ENCODE peak calls at places on chromosomes 11 and 22, in nine cellular contexts. Y is right lobe of liver; Z is CD8-positive, alpha-beta memory T cell; O is colonic mucosa; J is right atrium auricular region; C is mammary epithelial cell; K is upper lobe of right lung; S is transverse colon; N is astrocyte. U is an unnamed sample. For H3K4me1, the result is how much of the 10 kb centered on the place peaks cover.

GRCh38 chr11:12846766-12847615 is 162.1 kb upstream of the RASSF10 start:
- DNase-seq in Y (no peak), Z (no peak), O (no peak), J (no peak), C (no peak), K (no peak), S (no peak), N (no peak), U (peak)

GRCh38 chr22:44068422-44069191 is 44.5 kb downstream of the PARVB start:
- DNase-seq in Y (no peak), Z (no peak), O (no peak), J (peak), C (no peak), K (peak), S (peak), N (no peak), U (no peak)

GRCh38 chr11:119175493-119176077 is 7.1 kb downstream of the NLRX1 start:
- DNase-seq in Y (no peak), Z (no peak), O (no peak), J (no peak), C (peak), K (no peak), S (no peak), N (peak), U (peak)

GRCh38 chr11:125202362-125202880 is 37.9 kb downstream of the PKNOX2 start:
- DNase-seq in Y (no peak), Z (no peak), O (no peak), J (no peak), C (no peak), K (peak), S (no peak), N (no peak), U (no peak)

GRCh38 chr11:113341388-113342165 is 27.2 kb downstream of the TTC12 start:
- DNase-seq in Y (no peak), Z (no peak), O (no peak), J (no peak), C (no peak), K (no peak), S (no peak), N (no peak), U (no peak)

GRCh38 chr11:46388619-46389449 is 2.7 kb downstream of the CHRM4 start:
- DNase-seq in Y (no peak), Z (no peak), O (no peak), J (no peak), C (no peak), K (no peak), S (no peak), N (no peak), U (no peak)

GRCh38 chr11:66317766-66318575 is 1.1 kb upstream of the CD248 start:
- DNase-seq in Y (no peak), Z (peak), O (peak), J (peak), C (peak), K (peak), S (peak), N (no peak), U (no peak)

GRCh38 chr11:38019072-38019775 is 1421.2 kb upstream of the RAG2 start:
- DNase-seq in Y (no peak), Z (no peak), O (no peak), J (no peak), C (peak), K (no peak), S (no peak), N (peak), U (no peak)

GRCh38 chr22:43829448-43829821 is 17.3 kb upstream of the EFCAB6 start:
- DNase-seq in Y (no peak), Z (no peak), O (no peak), J (no peak), C (no peak), K (peak), S (no peak), N (peak), U (no peak)

GRCh38 chr11:44950625-44951472 is at the start of gene TP53I11:
- DNase-seq in Y (peak), Z (peak), O (peak), J (peak), C (peak), K (peak), S (peak), N (peak), U (peak)

GRCh38 chr22:29330753-29331152 is 15.3 kb upstream of the RASL10A start:
- DNase-seq in Y (no peak), Z (no peak), O (no peak), J (no peak), C (no peak), K (no peak), S (no peak), N (peak), U (peak)

GRCh38 chr11:117316197-117316961 is at the start of gene BACE1:
- DNase-seq in Y (peak), Z (no peak), O (peak), J (peak), C (peak), K (peak), S (peak), N (peak), U (peak)

GRCh38 chr11:122695076-122695620 is 39.6 kb downstream of the UBASH3B start:
- DNase-seq in Y (no peak), Z (no peak), O (no peak), J (no peak), C (no peak), K (no peak), S (no peak), N (no peak), U (no peak)

GRCh38 chr11:13009476-13009920 is 382 bp downstream of the RASSF10 start:
- DNase-seq in Y (no peak), Z (no peak), O (no peak), J (no peak), C (no peak), K (no peak), S (no peak), N (no peak), U (peak)

GRCh38 chr11:47257518-47258316 is at the start of gene NR1H3:
- DNase-seq in Y (peak), Z (no peak), O (peak), J (peak), C (peak), K (peak), S (peak), N (peak), U (peak)

GRCh38 chr11:86179646-86180064 is 64.9 kb upstream of the EED start:
- DNase-seq in Y (no peak), Z (no peak), O (no peak), J (no peak), C (no peak), K (no peak), S (no peak), N (no peak), U (peak)

GRCh38 chr11:106331163-106331562 is 253.7 kb downstream of the AASDHPPT start:
- DNase-seq in Y (no peak), Z (no peak), O (no peak), J (no peak), C (peak), K (no peak), S (no peak), N (peak), U (no peak)

GRCh38 chr22:39994566-39995345 is at the start of gene FAM83F:
- DNase-seq in Y (no peak), Z (no peak), O (peak), J (no peak), C (peak), K (no peak), S (peak), N (no peak), U (no peak)

GRCh38 chr22:43151251-43152000 is at the start of gene TSPO:
- DNase-seq in Y (peak), Z (peak), O (peak), J (peak), C (peak), K (peak), S (peak), N (no peak), U (peak)

GRCh38 chr22:36617694-36618522 is 85.6 kb downstream of the CACNG2 start:
- DNase-seq in Y (no peak), Z (no peak), O (no peak), J (no peak), C (no peak), K (no peak), S (no peak), N (no peak), U (no peak)

GRCh38 chr11:45654242-45654641 is 11.2 kb downstream of the CHST1 start:
- DNase-seq in Y (peak), Z (no peak), O (peak), J (peak), C (no peak), K (peak), S (no peak), N (no peak), U (no peak)

GRCh38 chr11:123556633-123557032 is 97.8 kb downstream of the SCN3B start:
- DNase-seq in Y (no peak), Z (no peak), O (no peak), J (no peak), C (no peak), K (no peak), S (no peak), N (no peak), U (no peak)

GRCh38 chr11:118010738-118011461 is 24.7 kb downstream of the IL10RA start:
- DNase-seq in Y (peak), Z (no peak), O (peak), J (peak), C (no peak), K (peak), S (peak), N (no peak), U (no peak)

GRCh38 chr11:34564406-34564805 is 50.8 kb upstream of the ELF5 start:
- DNase-seq in Y (no peak), Z (no peak), O (no peak), J (no peak), C (peak), K (no peak), S (no peak), N (peak), U (no peak)

GRCh38 chr11:34366522-34366921 is 8.7 kb upstream of the ABTB2 start:
- DNase-seq in Y (no peak), Z (no peak), O (no peak), J (no peak), C (no peak), K (no peak), S (peak), N (no peak), U (peak)

GRCh38 chr11:111423250-111423615 is 44.2 kb upstream of the POU2AF1 start:
- DNase-seq in Y (no peak), Z (no peak), O (no peak), J (no peak), C (no peak), K (no peak), S (no peak), N (no peak), U (no peak)

GRCh38 chr11:111426615-111427014 is 47.5 kb upstream of the POU2AF1 start:
- DNase-seq in Y (no peak), Z (no peak), O (peak), J (no peak), C (peak), K (no peak), S (no peak), N (no peak), U (no peak)

GRCh38 chr11:111429066-111429506 is 50.0 kb upstream of the POU2AF1 start:
- DNase-seq in Y (no peak), Z (peak), O (peak), J (peak), C (peak), K (no peak), S (peak), N (no peak), U (peak)

GRCh38 chr11:111428113-111428876 is 49.2 kb upstream of the POU2AF1 start:
- DNase-seq in Y (no peak), Z (no peak), O (no peak), J (no peak), C (no peak), K (no peak), S (no peak), N (no peak), U (no peak)

DNA sequence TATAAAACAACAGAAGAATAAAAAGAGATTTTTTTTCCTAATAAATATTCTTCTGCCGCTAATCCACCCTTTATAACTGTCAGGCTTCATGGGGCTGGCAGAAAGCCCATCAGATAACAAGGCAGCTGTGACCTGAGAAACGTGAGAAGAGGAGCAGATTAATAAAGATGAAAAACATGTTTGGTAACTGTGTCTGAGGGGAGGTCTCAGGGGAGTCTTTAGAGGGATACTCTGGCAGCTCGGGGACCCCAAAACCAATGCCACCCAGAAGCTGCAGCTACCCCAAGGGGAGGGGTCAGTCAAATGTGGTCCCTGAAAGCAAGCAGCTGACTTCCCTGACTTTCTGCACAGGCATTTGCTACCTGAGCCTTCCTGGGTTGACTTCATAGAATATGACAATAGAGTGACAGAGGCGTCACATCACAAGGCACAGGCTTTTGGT is 48.4 kb upstream of the POU2AF1 start:
- DNase-seq in Y (no peak), Z (no peak), O (peak), J (no peak), C (peak), K (no peak), S (no peak), N (no peak), U (no peak)
- H3K4me1 ChIP-seq in Y (under half), Z (under half), O (under half), J (under half), C (under half), K (under half), S (under half), N (under half), U (under half)

GRCh38 chr22:32590556-32590955 is 115.9 kb downstream of the FBXO7 start:
- DNase-seq in Y (no peak), Z (no peak), O (no peak), J (no peak), C (peak), K (no peak), S (no peak), N (peak), U (no peak)
- H3K4me1 ChIP-seq in Y (under half), Z (under half), O (under half), J (under half), C (under half), K (under half), S (under half), N (under half), U (under half)

DNA sequence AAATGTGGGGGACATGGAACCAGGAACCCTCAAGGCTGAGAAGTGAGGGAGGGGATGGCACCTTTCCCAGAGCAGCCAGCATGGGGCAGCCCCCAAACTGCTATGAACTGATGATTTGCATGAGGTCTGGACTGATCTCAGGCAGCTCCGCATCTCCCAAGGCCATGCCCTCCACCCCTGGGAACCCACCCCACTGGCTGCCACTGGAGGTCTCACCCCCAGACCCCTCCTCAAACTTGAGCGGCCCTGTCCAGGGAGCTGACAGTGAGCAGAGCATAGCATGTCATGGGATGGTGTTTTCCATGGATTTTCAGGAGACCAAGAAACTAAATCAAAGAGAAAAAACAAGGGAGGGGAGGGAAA is 46.8 kb downstream of the NRXN2 start:
- DNase-seq in Y (no peak), Z (no peak), O (no peak), J (no peak), C (no peak), K (no peak), S (no peak), N (no peak), U (no peak)
- H3K4me1 ChIP-seq in Y (under half), Z (under half), O (under half), J (under half), C (under half), K (under half), S (under half), N (under half), U (under half)

GRCh38 chr11:6995703-6996102 is 24.4 kb downstream of the ZNF214 start:
- DNase-seq in Y (no peak), Z (no peak), O (no peak), J (no peak), C (no peak), K (no peak), S (no peak), N (no peak), U (no peak)
- H3K4me1 ChIP-seq in Y (under half), Z (under half), O (under half), J (under half), C (under half), K (under half), S (under half), N (under half), U (under half)

DNA sequence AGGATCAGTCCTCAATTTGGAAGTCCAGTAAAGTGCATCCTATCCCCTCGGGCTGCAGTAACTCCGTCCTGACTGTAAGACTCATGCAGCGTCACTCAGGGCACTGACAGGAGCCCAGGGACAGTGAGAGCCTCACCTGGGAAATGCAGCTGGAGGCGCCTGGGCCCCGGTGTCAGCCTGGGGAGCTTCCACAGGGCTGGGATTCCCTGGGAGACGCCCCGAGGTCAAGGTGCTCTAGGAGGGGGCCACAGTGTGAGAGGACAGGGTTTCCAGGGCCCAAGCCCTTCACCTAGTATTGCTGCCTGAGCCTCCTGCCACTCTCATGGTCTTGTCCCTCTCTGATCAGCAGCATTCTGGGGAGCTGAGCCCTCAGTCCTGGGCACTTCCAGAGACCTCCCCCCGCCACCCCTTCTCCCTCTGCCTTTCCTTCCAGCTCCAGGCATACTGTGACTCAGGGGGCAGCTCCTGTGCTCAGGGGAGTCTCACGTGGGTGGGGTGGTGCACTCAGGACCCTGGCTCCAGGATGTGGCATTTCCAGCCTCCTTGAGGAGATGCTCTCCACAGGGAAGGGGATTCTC is 99.1 kb upstream of the IGLL5 start:
- DNase-seq in Y (no peak), Z (no peak), O (no peak), J (no peak), C (no peak), K (no peak), S (no peak), N (no peak), U (no peak)
- H3K4me1 ChIP-seq in Y (under half), Z (half or more), O (under half), J (under half), C (under half), K (under half), S (under half), N (under half), U (under half)

DNA sequence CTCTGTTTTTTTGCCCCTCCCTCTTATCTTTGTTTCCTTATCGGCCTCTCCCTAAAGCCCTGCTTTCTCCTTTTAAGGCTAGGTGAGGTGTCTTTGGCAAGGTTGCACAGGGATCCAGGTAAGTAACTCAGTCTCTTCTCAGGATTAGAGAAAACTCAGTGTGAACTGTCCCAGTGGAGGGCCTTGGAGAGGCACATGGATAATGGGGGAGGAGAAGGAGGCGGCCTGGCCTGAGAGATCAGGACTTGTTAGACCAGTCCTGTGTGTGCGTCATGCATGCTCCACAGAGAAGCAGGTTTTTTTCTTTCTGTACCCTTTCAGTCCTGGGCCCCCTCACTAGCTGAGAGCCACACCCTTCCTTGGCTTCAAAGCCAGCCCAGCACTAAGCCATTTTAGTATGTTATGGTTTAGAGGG is 19.9 kb downstream of the CTNND1 start:
- DNase-seq in Y (no peak), Z (no peak), O (peak), J (no peak), C (peak), K (peak), S (peak), N (no peak), U (no peak)
- H3K4me1 ChIP-seq in Y (half or more), Z (under half), O (half or more), J (half or more), C (half or more), K (half or more), S (half or more), N (under half), U (half or more)